ENCODE peak calls at places on chromosomes 11 and 22, in six cellular contexts. P, B, J, L, E and A are unnamed samples. For H3K4me1, the result is how much of the 10 kb centered on the place peaks cover.

GRCh38 chr11:17389957-17390649 is 1.6 kb upstream of the KCNJ11 start:
- DNase-seq in P (no peak), J (no peak), L (no peak), B (no peak), E (peak), A (no peak)

GRCh38 chr11:30911247-30911646 is 325.1 kb upstream of the MPPED2 start:
- DNase-seq in L (no peak), P (no peak), J (no peak), B (no peak), E (no peak), A (no peak)

GRCh38 chr11:77800445-77800844 is 20.1 kb downstream of the RSF1 start:
- DNase-seq in E (no peak), P (no peak), J (no peak), L (no peak), B (no peak), A (no peak)

GRCh38 chr11:19080579-19080993 is 20.1 kb upstream of the MRGPRX2 start:
- DNase-seq in B (peak), J (no peak), P (peak), L (no peak), E (no peak), A (no peak)

GRCh38 chr22:39905686-39906085 is 4.8 kb downstream of the GRAP2 start:
- DNase-seq in L (no peak), P (no peak), J (no peak), E (no peak), B (no peak), A (no peak)

GRCh38 chr11:118998388-118998717 is 415 bp downstream of the CENATAC start:
- DNase-seq in E (no peak), J (no peak), P (peak), L (no peak), B (peak), A (no peak)

GRCh38 chr11:129458278-129458677 is 82.6 kb downstream of the BARX2 start:
- DNase-seq in P (peak), J (no peak), E (no peak), L (no peak), B (peak), A (no peak)

GRCh38 chr22:37808294-37808657 is 542 bp downstream of the GCAT start:
- DNase-seq in B (no peak), P (peak), J (no peak), L (no peak), E (no peak), A (no peak)

GRCh38 chr11:10844364-10844763 is 13.5 kb downstream of the ZBED5 start:
- DNase-seq in B (no peak), P (peak), E (no peak), L (no peak), J (no peak), A (no peak)

GRCh38 chr11:68889948-68890446 is 13.6 kb downstream of the MRPL21 start:
- DNase-seq in E (peak), P (peak), L (no peak), B (no peak), J (no peak), A (peak)

GRCh38 chr11:102345923-102346322 is 1.1 kb upstream of the BIRC2 start:
- DNase-seq in J (peak), P (peak), E (no peak), L (no peak), B (peak), A (no peak)

GRCh38 chr11:108498816-108499408 is 728 bp upstream of the POGLUT3 start:
- DNase-seq in E (no peak), B (no peak), L (no peak), P (no peak), J (no peak), A (no peak)

GRCh38 chr11:114479331-114479730 is 40.1 kb downstream of the REXO2 start:
- DNase-seq in E (no peak), J (no peak), P (no peak), L (no peak), B (no peak), A (no peak)

GRCh38 chr11:68650801-68651200 is 33.5 kb upstream of the GAL start:
- DNase-seq in J (no peak), E (no peak), L (no peak), P (no peak), B (no peak), A (no peak)

GRCh38 chr11:69353696-69354544 is 60.0 kb downstream of the MYEOV start:
- DNase-seq in J (no peak), E (peak), B (no peak), L (no peak), P (no peak), A (no peak)

GRCh38 chr22:38482662-38483308 is 14.9 kb downstream of the KDELR3 start:
- DNase-seq in J (no peak), B (no peak), P (no peak), L (no peak), E (no peak), A (no peak)

GRCh38 chr11:128690746-128691091 is 3.2 kb upstream of the FLI1 start:
- DNase-seq in B (no peak), E (no peak), P (peak), L (no peak), J (no peak), A (peak)

GRCh38 chr11:34344410-34345011 is 13.3 kb downstream of the ABTB2 start:
- DNase-seq in P (no peak), L (no peak), J (peak), B (peak), E (no peak), A (no peak)

GRCh38 chr11:34343686-34344085 is 14.1 kb downstream of the ABTB2 start:
- DNase-seq in B (no peak), P (no peak), J (no peak), L (no peak), E (no peak), A (no peak)

GRCh38 chr11:34345991-34346480 is 11.8 kb downstream of the ABTB2 start:
- DNase-seq in L (no peak), B (no peak), J (no peak), P (peak), E (peak), A (no peak)

GRCh38 chr11:34346551-34346950 is 11.3 kb downstream of the ABTB2 start:
- DNase-seq in J (no peak), E (peak), L (no peak), B (no peak), P (peak), A (no peak)

GRCh38 chr11:34345012-34345804 is 12.6 kb downstream of the ABTB2 start:
- DNase-seq in J (peak), P (peak), B (peak), E (no peak), L (no peak), A (no peak)
- H3K4me1 ChIP-seq in J (under half), P (half or more), B (under half), E (half or more), L (under half), A (under half)

GRCh38 chr22:49927483-49928184 is 9.2 kb downstream of the CRELD2 start:
- DNase-seq in E (no peak), J (no peak), L (no peak), P (no peak), B (no peak), A (no peak)

GRCh38 chr22:49923445-49923844 is 5.0 kb downstream of the CRELD2 start:
- DNase-seq in J (no peak), L (no peak), E (no peak), B (no peak), P (no peak), A (no peak)

GRCh38 chr22:49924113-49924833 is 5.8 kb downstream of the CRELD2 start:
- DNase-seq in E (no peak), B (no peak), J (no peak), L (no peak), P (no peak), A (no peak)

GRCh38 chr22:49926916-49927315 is 8.5 kb downstream of the CRELD2 start:
- DNase-seq in B (no peak), E (no peak), P (no peak), L (no peak), J (no peak), A (no peak)

GRCh38 chr22:49925525-49926128 is 7.2 kb downstream of the CRELD2 start:
- DNase-seq in L (peak), E (no peak), P (no peak), J (no peak), B (no peak), A (no peak)
- TF ChIP-seq EZH2phosphoT487 in L (no peak), E (no peak), P (no peak), J (no peak), B (no peak), A (no peak)

GRCh38 chr11:46914363-46914762 is 4.0 kb downstream of the LRP4 start:
- DNase-seq in J (no peak), E (no peak), B (peak), L (no peak), P (peak), A (peak)
- H3K9ac ChIP-seq in J (no peak), E (peak), B (no peak), L (no peak), P (peak), A (no peak)

GRCh38 chr11:65431452-65432132 is 9.0 kb downstream of the NEAT1 start:
- DNase-seq in E (no peak), L (peak), B (no peak), J (no peak), P (peak), A (no peak)
- H3K4me1 ChIP-seq in E (under half), L (half or more), B (under half), J (under half), P (under half), A (under half)

GRCh38 chr22:34414467-34415440 is 494.5 kb upstream of the LARGE1 start:
- DNase-seq in L (peak), E (peak), J (peak), B (peak), P (peak), A (peak)
- TF ChIP-seq EZH2phosphoT487 in L (no peak), E (no peak), J (no peak), B (no peak), P (no peak), A (no peak)

GRCh38 chr11:75384438-75385080 is 14.8 kb upstream of the RPS3 start:
- DNase-seq in J (peak), P (peak), L (peak), E (peak), B (peak), A (peak)

GRCh38 chr11:75389276-75389605 is 10.1 kb upstream of the RPS3 start:
- DNase-seq in L (no peak), J (no peak), P (no peak), E (no peak), B (no peak), A (no peak)

GRCh38 chr11:75387742-75388294 is 11.5 kb upstream of the RPS3 start:
- DNase-seq in L (no peak), E (no peak), J (no peak), P (peak), B (no peak), A (no peak)

GRCh38 chr11:75388386-75389275 is 10.7 kb upstream of the RPS3 start:
- DNase-seq in P (peak), E (peak), B (peak), L (peak), J (peak), A (peak)

DNA sequence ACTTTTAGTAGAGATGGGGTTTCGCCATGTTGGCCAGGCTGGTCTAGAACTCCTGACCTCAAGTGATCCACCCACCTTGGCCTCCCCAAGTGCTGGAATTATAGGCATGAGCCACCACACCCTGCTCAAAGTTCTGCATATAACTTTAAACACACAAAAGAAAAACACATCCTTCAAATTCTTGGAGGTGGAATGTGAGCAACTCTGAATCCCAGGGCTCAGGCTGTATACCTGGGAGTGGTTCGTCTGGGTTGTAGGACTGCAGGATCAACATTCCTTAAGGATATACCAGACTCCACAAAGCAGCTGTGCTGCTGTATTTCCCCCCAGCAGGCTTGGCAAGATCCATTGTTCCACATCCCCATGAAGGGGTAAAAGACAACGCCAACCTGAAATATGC is 12.4 kb upstream of the RPS3 start:
- DNase-seq in P (no peak), E (no peak), J (no peak), B (peak), L (no peak), A (no peak)
- H3K9ac ChIP-seq in P (no peak), E (no peak), J (no peak), B (no peak), L (no peak), A (no peak)

DNA sequence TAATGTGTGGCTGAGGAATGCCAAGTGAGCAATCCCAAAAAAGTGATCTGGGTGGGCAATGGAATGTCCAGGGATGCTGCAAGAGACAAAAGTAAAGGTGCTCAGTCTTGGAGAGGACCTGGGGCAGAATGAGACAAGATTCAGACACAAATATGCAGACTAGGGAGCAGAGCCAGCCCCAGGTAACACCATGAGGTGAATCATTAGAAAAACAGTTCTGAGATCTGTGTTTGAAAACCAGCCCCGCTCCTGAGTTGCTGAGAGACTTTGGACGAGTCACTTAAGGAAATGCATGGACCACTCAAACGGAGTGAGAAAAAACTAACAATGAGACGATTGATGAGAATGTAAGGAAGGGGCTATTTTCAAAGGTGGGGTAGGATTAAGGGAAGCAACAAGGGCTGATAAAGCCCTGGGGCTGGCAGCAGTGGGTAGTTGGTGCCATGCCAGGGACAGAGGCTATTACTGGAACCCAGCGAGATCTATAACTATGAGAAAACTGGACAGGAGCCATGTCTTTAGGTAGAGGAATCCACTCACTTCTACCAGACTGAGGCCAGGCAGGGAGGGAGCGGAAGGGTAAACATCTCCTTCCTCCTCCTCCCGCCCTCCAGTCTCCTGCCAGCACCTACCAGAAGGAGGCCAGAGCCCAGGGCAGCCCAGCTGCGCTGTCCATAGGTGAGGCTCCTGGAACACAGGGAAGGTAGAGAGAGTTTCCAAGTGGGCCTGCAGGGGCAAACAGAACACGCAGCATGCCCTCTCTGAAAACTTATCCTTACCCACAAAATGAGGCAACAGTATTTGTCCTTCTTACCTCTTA is 130.4 kb upstream of the TEAD1 start:
- DNase-seq in J (no peak), P (peak), B (peak), L (no peak), E (no peak), A (no peak)
- H3K4me1 ChIP-seq in J (under half), P (under half), B (under half), L (under half), E (under half), A (under half)

GRCh38 chr11:70545626-70545945 is 147.3 kb downstream of the CTTN start:
- DNase-seq in L (no peak), E (no peak), P (peak), J (no peak), B (peak), A (no peak)

GRCh38 chr11:70548976-70549375 is 150.6 kb downstream of the CTTN start:
- DNase-seq in P (no peak), E (no peak), L (no peak), B (no peak), J (no peak), A (no peak)

GRCh38 chr11:70546179-70546940 is 148.0 kb downstream of the CTTN start:
- DNase-seq in L (no peak), J (no peak), B (no peak), P (no peak), E (no peak), A (no peak)

GRCh38 chr11:70547821-70548670 is 149.7 kb downstream of the CTTN start:
- DNase-seq in P (no peak), L (no peak), E (peak), B (no peak), J (no peak), A (no peak)

GRCh38 chr11:70547386-70547785 is 149.1 kb downstream of the CTTN start:
- DNase-seq in E (no peak), L (no peak), J (no peak), P (no peak), B (no peak), A (no peak)
- TF ChIP-seq EZH2phosphoT487 in E (no peak), L (no peak), J (no peak), P (no peak), B (no peak), A (no peak)

GRCh38 chr11:2730323-2731284 is 30.8 kb upstream of the KCNQ1OT1 start:
- DNase-seq in E (peak), B (no peak), J (no peak), P (no peak), L (no peak), A (no peak)
- H3K9ac ChIP-seq in E (no peak), B (no peak), J (no peak), P (no peak), L (no peak), A (no peak)